ENCODE peak calls at places on chromosome 16, in eight cellular contexts. Y is fibroblast of lung, T is thoracic aorta, V is ovary, G is heart right ventricle, L is H1, R is IMR-90, C is mucosa of descending colon. Q is an unnamed sample.

GRCh38 chr16:85370881-85371651 is 242.1 kb upstream of the GSE1 start:
- DNase-seq in C (peak; percentile 88), G (peak; percentile 44), L (no peak), R (no peak), T (peak; percentile 35), Y (peak; percentile 42), V (no peak), Q (no peak)

GRCh38 chr16:77414752-77415231 is 20.0 kb downstream of the ADAMTS18 start:
- DNase-seq in T (no peak), G (no peak), C (no peak), R (no peak), Y (peak; percentile 48), L (no peak), V (no peak), Q (no peak)

GRCh38 chr16:86476956-86477530 is 33.3 kb upstream of the FOXF1 start:
- DNase-seq in Y (no peak), G (no peak), R (no peak), T (no peak), L (no peak), C (no peak), V (no peak), Q (peak; percentile 25)

GRCh38 chr16:1991135-1991551 is 1.4 kb downstream of the SYNGR3 start:
- DNase-seq in Y (no peak), L (no peak), C (peak; percentile 67), R (no peak), T (no peak), G (peak; percentile 24), V (no peak), Q (no peak)

GRCh38 chr16:47777191-47777590 is 316.1 kb downstream of the PHKB start:
- DNase-seq in R (peak; percentile 41), Y (peak; percentile 62), C (no peak), T (no peak), G (no peak), V (no peak), L (no peak), Q (no peak)

GRCh38 chr16:24102120-24102740 is 153.9 kb upstream of the CACNG3 start:
- DNase-seq in L (no peak), G (no peak), R (no peak), C (no peak), Y (no peak), T (no peak), V (no peak), Q (no peak)

GRCh38 chr16:78235168-78235800 is 135.8 kb downstream of the WWOX start:
- DNase-seq in G (peak; percentile 71), R (peak; percentile 57), C (peak; percentile 83), Y (peak; percentile 47), T (peak; percentile 13), L (peak; percentile 62), V (peak; percentile 52), Q (peak; percentile 63)

GRCh38 chr16:13377143-13377542 is 475.7 kb downstream of the SHISA9 start:
- DNase-seq in G (no peak), L (no peak), Y (no peak), V (no peak), T (no peak), R (no peak), C (no peak), Q (no peak)

GRCh38 chr16:28910046-28911031 is 14.7 kb downstream of the RABEP2 start:
- DNase-seq in R (peak; percentile 6), C (peak; percentile 76), L (no peak), G (no peak), Y (no peak), V (no peak), T (no peak), Q (no peak)
- H3K36me3 ChIP-seq in R (peaks cover 36% of the 10 kb centered on the region), C (no peaks in the 10 kb centered on the region), L (no peaks in the 10 kb centered on the region), G (peaks cover 12% of the 10 kb centered on the region), Y (peaks cover 9% of the 10 kb centered on the region), V (no peaks in the 10 kb centered on the region), T (peaks cover 13% of the 10 kb centered on the region), Q (peaks cover 93% of the 10 kb centered on the region)

GRCh38 chr16:89472711-89473075 is 17.7 kb downstream of the ANKRD11 start:
- DNase-seq in C (no peak), T (no peak), Y (no peak), V (no peak), G (no peak), R (no peak), L (no peak), Q (no peak)

GRCh38 chr16:89473136-89473712 is 17.1 kb downstream of the ANKRD11 start:
- DNase-seq in R (no peak), G (no peak), T (no peak), V (no peak), L (no peak), C (no peak), Y (peak; percentile 12), Q (no peak)

GRCh38 chr16:89467382-89467781 is 23.0 kb downstream of the ANKRD11 start:
- DNase-seq in C (no peak), G (no peak), R (no peak), V (no peak), L (no peak), Y (no peak), T (no peak), Q (no peak)

GRCh38 chr16:89473791-89474414 is 16.5 kb downstream of the ANKRD11 start:
- DNase-seq in V (no peak), G (no peak), Y (peak; percentile 77), C (no peak), R (peak; percentile 56), L (no peak), T (no peak), Q (no peak)

DNA sequence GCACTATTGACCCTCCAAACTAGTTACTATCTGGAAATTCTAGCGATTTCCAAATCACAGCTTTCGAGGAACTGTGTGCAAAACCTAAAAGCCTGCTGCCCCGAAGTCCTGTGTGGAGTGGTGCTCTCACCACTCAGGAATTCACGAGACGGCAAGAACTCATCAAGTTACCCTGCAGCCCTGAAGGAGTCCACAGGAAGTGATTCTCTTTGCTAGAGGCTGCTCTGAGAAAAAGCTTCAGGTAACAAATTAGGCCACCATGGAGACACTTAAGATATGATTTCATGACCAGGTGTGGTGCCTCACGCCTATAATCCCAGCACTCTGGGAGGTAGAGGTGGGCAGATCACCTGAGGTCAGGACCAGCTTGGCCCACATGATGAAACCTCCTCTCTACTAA is 19.1 kb downstream of the ANKRD11 start:
- DNase-seq in G (no peak), Y (peak; percentile 86), T (no peak), R (peak; percentile 88), C (no peak), V (no peak), L (no peak), Q (no peak)
- H3K4me1 ChIP-seq in G (peaks cover 91% of the 10 kb centered on the region), Y (peaks cover 14% of the 10 kb centered on the region), T (peaks cover 24% of the 10 kb centered on the region), R (peaks cover 25% of the 10 kb centered on the region), C (peaks cover 56% of the 10 kb centered on the region), V (peaks cover 22% of the 10 kb centered on the region), L (peaks cover 14% of the 10 kb centered on the region), Q (peaks cover 89% of the 10 kb centered on the region)

DNA sequence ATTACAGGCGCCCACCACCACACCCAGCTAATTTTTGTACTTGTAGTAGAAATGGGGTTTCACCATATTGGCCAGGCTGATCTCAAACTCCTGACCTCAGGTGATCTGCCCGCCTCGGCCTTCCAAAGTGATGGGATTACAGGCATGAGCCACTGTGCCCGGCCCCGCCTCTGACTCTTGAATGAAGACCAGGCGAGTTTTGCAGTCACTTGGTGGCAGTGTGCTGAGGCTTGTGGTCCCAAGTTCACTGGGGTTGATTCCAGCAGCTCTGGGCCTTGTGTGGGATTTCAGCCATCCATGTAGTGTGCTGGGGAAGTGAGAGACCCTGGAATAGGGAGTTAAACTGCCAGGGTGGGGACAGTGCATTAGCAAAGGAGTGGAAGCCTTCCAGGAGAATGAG is 14.3 kb downstream of the PSKH1 start:
- DNase-seq in L (no peak), V (no peak), C (no peak), Y (no peak), R (no peak), G (no peak), T (no peak), Q (no peak)
- TF ChIP-seq CTCF in L (no peak), V (no peak), C (no peak), Y (no peak), R (no peak), G (no peak), T (no peak), Q (no peak)

GRCh38 chr16:6643083-6643686 is 689.5 kb upstream of the RBFOX1 start:
- DNase-seq in G (no peak), V (peak; percentile 18), C (no peak), R (peak; percentile 48), Y (peak; percentile 35), T (no peak), L (no peak), Q (no peak)

GRCh38 chr16:6644916-6645315 is 687.7 kb upstream of the RBFOX1 start:
- DNase-seq in T (no peak), L (no peak), V (no peak), C (no peak), Y (no peak), G (no peak), R (no peak), Q (no peak)

GRCh38 chr16:6645758-6646423 is 686.8 kb upstream of the RBFOX1 start:
- DNase-seq in V (no peak), T (no peak), R (no peak), C (no peak), Y (no peak), G (no peak), L (no peak), Q (no peak)

GRCh38 chr16:6646891-6647290 is 685.8 kb upstream of the RBFOX1 start:
- DNase-seq in Y (no peak), V (no peak), R (no peak), L (no peak), C (no peak), T (no peak), G (no peak), Q (no peak)

DNA sequence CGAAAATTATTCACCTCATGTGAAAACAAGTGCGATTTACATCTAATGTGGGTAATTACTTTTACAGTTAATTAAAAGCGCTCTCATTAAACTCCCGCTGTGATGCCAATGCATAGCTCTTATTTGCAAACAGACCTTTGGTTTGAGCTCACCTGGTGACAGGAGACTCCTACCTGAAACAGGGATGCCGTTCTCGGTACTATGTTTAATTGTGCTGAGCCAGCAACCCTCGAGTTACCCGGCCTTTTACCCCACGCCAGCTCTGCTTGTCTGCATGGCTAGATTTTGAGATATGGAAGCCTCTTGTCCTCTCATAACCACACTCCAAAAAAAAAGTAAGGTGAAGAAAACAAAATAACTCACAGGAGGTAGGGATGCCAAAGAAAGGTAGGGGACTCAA is 690.4 kb upstream of the RBFOX1 start:
- DNase-seq in R (no peak), L (no peak), C (no peak), T (no peak), G (no peak), Y (no peak), V (no peak), Q (no peak)
- H3K36me3 ChIP-seq in R (no peaks in the 10 kb centered on the region), L (no peaks in the 10 kb centered on the region), C (no peaks in the 10 kb centered on the region), T (no peaks in the 10 kb centered on the region), G (no peaks in the 10 kb centered on the region), Y (no peaks in the 10 kb centered on the region), V (no peaks in the 10 kb centered on the region), Q (no peaks in the 10 kb centered on the region)

DNA sequence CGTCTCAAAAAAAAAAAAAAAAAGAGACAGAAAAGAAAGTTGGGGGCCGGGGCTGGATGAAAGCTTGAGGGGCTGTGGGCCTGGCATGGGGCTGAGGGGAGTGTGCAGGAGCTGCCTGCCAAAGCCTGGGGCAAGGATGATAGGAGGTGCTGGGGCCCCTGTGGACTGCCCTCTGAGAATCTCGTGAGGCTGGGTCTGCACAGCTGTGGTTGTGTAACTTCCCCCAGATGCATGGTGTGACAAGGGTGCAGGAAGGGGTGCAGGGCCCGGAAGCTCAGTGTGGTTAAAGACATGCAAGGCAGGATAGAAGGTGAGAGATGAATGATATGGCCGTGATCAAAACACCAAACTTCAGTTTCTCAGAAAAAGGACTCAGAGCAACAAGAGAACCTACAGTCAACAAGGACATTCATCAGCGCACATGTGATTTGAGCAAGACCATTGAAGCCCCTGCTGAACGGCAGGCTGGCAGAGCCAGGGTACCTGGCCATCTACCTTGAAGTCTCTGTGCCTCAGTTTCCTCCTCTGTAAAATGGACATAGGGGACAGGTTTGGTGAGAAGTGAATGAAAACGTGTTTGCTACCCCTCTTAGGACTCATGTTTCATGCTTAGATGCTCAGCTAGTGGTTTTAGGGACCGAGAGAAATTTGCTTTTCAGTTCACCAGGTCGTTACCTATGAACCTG is 9.6 kb downstream of the IL32 start:
- DNase-seq in C (peak; percentile 56), Y (no peak), G (no peak), V (no peak), R (no peak), T (no peak), L (no peak), Q (no peak)
- H3K4me1 ChIP-seq in C (no peaks in the 10 kb centered on the region), Y (no peaks in the 10 kb centered on the region), G (peaks cover 16% of the 10 kb centered on the region), V (peaks cover 1% of the 10 kb centered on the region), R (no peaks in the 10 kb centered on the region), T (no peaks in the 10 kb centered on the region), L (no peaks in the 10 kb centered on the region), Q (peaks cover 11% of the 10 kb centered on the region)

Q was measured in left ventricle myocardium inferior.